ENCODE peak calls at places on chromosomes 5 and 9, in five cellular contexts. One of them, this sample, is unnamed.

GRCh38 chr9:131330814-131331600 is 41.5 kb downstream of the PLPP7 start:
- DNase-seq in adrenal gland: no peak
- DNase-seq in colonic mucosa: no peak
- DNase-seq in transverse colon: no peak
- DNase-seq in CD8-positive, alpha-beta memory T cell: no peak
- DNase-seq in this sample: no peak

GRCh38 chr9:116632990-116633441 is 54.1 kb upstream of the TRIM32 start:
- DNase-seq in transverse colon: no peak
- DNase-seq in adrenal gland: no peak
- DNase-seq in CD8-positive, alpha-beta memory T cell: no peak
- DNase-seq in colonic mucosa: no peak
- DNase-seq in this sample: no peak

GRCh38 chr9:77815260-77815659 is 167.1 kb upstream of the GNA14 start:
- DNase-seq in adrenal gland: no peak
- DNase-seq in colonic mucosa: no peak
- DNase-seq in transverse colon: no peak
- DNase-seq in CD8-positive, alpha-beta memory T cell: no peak
- DNase-seq in this sample: no peak

GRCh38 chr9:70451765-70452164 is 37.3 kb upstream of the KLF9 start:
- DNase-seq in colonic mucosa: no peak
- DNase-seq in adrenal gland: no peak
- DNase-seq in CD8-positive, alpha-beta memory T cell: no peak
- DNase-seq in transverse colon: no peak
- DNase-seq in this sample: no peak

GRCh38 chr5:95727764-95728191 is 3.4 kb upstream of the RHOBTB3 start:
- DNase-seq in transverse colon: no peak
- DNase-seq in adrenal gland: no peak
- DNase-seq in colonic mucosa: no peak
- DNase-seq in CD8-positive, alpha-beta memory T cell: no peak
- DNase-seq in this sample: no peak

GRCh38 chr5:14710313-14710994 is 45.9 kb downstream of the OTULIN start:
- DNase-seq in transverse colon: no peak
- DNase-seq in colonic mucosa: no peak
- DNase-seq in CD8-positive, alpha-beta memory T cell: no peak
- DNase-seq in adrenal gland: peak
- DNase-seq in this sample: no peak

GRCh38 chr5:139282195-139282557 is 11.4 kb upstream of the MATR3 start:
- DNase-seq in transverse colon: no peak
- DNase-seq in CD8-positive, alpha-beta memory T cell: no peak
- DNase-seq in colonic mucosa: no peak
- DNase-seq in adrenal gland: no peak
- DNase-seq in this sample: no peak

GRCh38 chr5:71839049-71839834 is 120.2 kb downstream of the CARTPT start:
- DNase-seq in CD8-positive, alpha-beta memory T cell: no peak
- DNase-seq in adrenal gland: no peak
- DNase-seq in colonic mucosa: no peak
- DNase-seq in transverse colon: no peak
- DNase-seq in this sample: no peak

GRCh38 chr5:156655732-156656131 is 194.4 kb upstream of the PPP1R2B start:
- DNase-seq in adrenal gland: no peak
- DNase-seq in CD8-positive, alpha-beta memory T cell: no peak
- DNase-seq in colonic mucosa: no peak
- DNase-seq in transverse colon: no peak
- DNase-seq in this sample: no peak

GRCh38 chr9:131277673-131278420 is 1.5 kb upstream of the FAM78A start:
- DNase-seq in CD8-positive, alpha-beta memory T cell: peak
- DNase-seq in transverse colon: peak
- DNase-seq in adrenal gland: peak
- DNase-seq in colonic mucosa: peak
- DNase-seq in this sample: peak

GRCh38 chr5:95591490-95591901 is 28.4 kb upstream of the GPR150 start:
- DNase-seq in transverse colon: no peak
- DNase-seq in adrenal gland: no peak
- DNase-seq in CD8-positive, alpha-beta memory T cell: no peak
- DNase-seq in colonic mucosa: no peak
- DNase-seq in this sample: no peak

GRCh38 chr9:98967257-98967656 is 23.6 kb downstream of the COL15A1 start:
- DNase-seq in colonic mucosa: no peak
- DNase-seq in adrenal gland: no peak
- DNase-seq in transverse colon: no peak
- DNase-seq in CD8-positive, alpha-beta memory T cell: no peak
- DNase-seq in this sample: no peak

GRCh38 chr9:98970532-98971041 is 26.9 kb downstream of the COL15A1 start:
- DNase-seq in adrenal gland: no peak
- DNase-seq in transverse colon: no peak
- DNase-seq in CD8-positive, alpha-beta memory T cell: no peak
- DNase-seq in colonic mucosa: no peak
- DNase-seq in this sample: no peak

GRCh38 chr9:98968596-98969337 is 25.1 kb downstream of the COL15A1 start:
- DNase-seq in transverse colon: no peak
- DNase-seq in colonic mucosa: no peak
- DNase-seq in adrenal gland: no peak
- DNase-seq in CD8-positive, alpha-beta memory T cell: no peak
- DNase-seq in this sample: no peak

GRCh38 chr9:98964911-98965336 is 21.2 kb downstream of the COL15A1 start:
- DNase-seq in adrenal gland: no peak
- DNase-seq in colonic mucosa: no peak
- DNase-seq in CD8-positive, alpha-beta memory T cell: no peak
- DNase-seq in transverse colon: no peak
- DNase-seq in this sample: no peak

DNA sequence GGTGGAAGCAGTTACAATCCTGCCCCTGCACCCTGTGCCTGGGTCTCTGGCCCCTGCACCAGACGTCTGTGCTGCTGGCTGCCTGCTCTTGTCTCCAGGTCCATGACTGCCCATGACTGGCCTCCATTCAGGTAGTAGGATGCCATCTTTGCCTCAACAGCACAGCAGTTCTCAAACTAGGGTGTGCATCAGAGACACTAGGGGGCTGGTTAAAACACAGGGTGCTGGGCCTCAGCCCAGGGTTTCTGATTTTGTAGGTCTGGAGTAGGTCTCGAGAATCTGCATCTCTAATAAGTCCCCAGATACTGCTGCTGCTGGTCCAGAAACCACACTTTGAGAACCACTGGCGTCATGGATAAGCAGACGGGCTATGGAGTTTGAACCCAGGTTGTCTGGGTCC is 24.0 kb downstream of the COL15A1 start:
- DNase-seq in colonic mucosa: no peak
- DNase-seq in transverse colon: no peak
- DNase-seq in adrenal gland: no peak
- DNase-seq in CD8-positive, alpha-beta memory T cell: no peak
- DNase-seq in this sample: no peak
- H3K27ac ChIP-seq in colonic mucosa: no peak
- H3K27ac ChIP-seq in transverse colon: peak
- H3K27ac ChIP-seq in adrenal gland: no peak
- H3K27ac ChIP-seq in CD8-positive, alpha-beta memory T cell: no peak
- H3K27ac ChIP-seq in this sample: no peak

DNA sequence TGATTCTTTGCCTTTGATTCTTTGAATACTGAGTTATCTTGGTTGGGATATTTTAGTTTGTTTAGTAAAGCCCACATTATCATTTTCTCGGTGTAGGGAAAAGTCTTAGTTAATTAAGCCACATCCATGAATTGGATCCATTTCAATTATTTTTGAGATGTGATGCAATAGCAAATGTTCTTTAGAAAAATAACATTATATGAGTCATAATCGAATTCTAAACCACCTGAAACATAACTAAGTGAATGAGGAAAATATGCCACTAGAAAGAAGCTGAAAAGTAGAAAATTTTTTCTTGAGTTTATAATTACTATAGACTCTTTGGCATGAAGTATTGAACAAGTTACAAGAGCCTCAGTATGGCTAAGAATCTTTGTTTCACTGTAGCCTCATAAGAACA is 17.5 kb upstream of the CCDC192 start:
- DNase-seq in colonic mucosa: no peak
- DNase-seq in adrenal gland: no peak
- DNase-seq in CD8-positive, alpha-beta memory T cell: no peak
- DNase-seq in transverse colon: no peak
- DNase-seq in this sample: no peak
- H3K27ac ChIP-seq in colonic mucosa: no peak
- H3K27ac ChIP-seq in adrenal gland: no peak
- H3K27ac ChIP-seq in CD8-positive, alpha-beta memory T cell: no peak
- H3K27ac ChIP-seq in transverse colon: no peak
- H3K27ac ChIP-seq in this sample: no peak

GRCh38 chr9:107109324-107109723 is 173.8 kb upstream of the RAD23B start:
- DNase-seq in transverse colon: no peak
- DNase-seq in adrenal gland: no peak
- DNase-seq in CD8-positive, alpha-beta memory T cell: no peak
- DNase-seq in colonic mucosa: no peak
- DNase-seq in this sample: no peak
- H3K27ac ChIP-seq in transverse colon: no peak
- H3K27ac ChIP-seq in adrenal gland: no peak
- H3K27ac ChIP-seq in CD8-positive, alpha-beta memory T cell: no peak
- H3K27ac ChIP-seq in colonic mucosa: no peak
- H3K27ac ChIP-seq in this sample: no peak

GRCh38 chr9:86460211-86461002 is 106.2 kb upstream of the TUT7 start:
- DNase-seq in CD8-positive, alpha-beta memory T cell: no peak
- DNase-seq in transverse colon: no peak
- DNase-seq in adrenal gland: no peak
- DNase-seq in colonic mucosa: no peak
- DNase-seq in this sample: no peak

GRCh38 chr9:86449246-86449645 is 95.0 kb upstream of the TUT7 start:
- DNase-seq in adrenal gland: no peak
- DNase-seq in colonic mucosa: no peak
- DNase-seq in CD8-positive, alpha-beta memory T cell: no peak
- DNase-seq in transverse colon: no peak
- DNase-seq in this sample: no peak

GRCh38 chr9:86458456-86458855 is 104.2 kb upstream of the TUT7 start:
- DNase-seq in transverse colon: no peak
- DNase-seq in adrenal gland: no peak
- DNase-seq in CD8-positive, alpha-beta memory T cell: no peak
- DNase-seq in colonic mucosa: no peak
- DNase-seq in this sample: no peak

GRCh38 chr9:86452194-86452828 is 98.1 kb upstream of the TUT7 start:
- DNase-seq in adrenal gland: no peak
- DNase-seq in CD8-positive, alpha-beta memory T cell: no peak
- DNase-seq in transverse colon: no peak
- DNase-seq in colonic mucosa: no peak
- DNase-seq in this sample: no peak

DNA sequence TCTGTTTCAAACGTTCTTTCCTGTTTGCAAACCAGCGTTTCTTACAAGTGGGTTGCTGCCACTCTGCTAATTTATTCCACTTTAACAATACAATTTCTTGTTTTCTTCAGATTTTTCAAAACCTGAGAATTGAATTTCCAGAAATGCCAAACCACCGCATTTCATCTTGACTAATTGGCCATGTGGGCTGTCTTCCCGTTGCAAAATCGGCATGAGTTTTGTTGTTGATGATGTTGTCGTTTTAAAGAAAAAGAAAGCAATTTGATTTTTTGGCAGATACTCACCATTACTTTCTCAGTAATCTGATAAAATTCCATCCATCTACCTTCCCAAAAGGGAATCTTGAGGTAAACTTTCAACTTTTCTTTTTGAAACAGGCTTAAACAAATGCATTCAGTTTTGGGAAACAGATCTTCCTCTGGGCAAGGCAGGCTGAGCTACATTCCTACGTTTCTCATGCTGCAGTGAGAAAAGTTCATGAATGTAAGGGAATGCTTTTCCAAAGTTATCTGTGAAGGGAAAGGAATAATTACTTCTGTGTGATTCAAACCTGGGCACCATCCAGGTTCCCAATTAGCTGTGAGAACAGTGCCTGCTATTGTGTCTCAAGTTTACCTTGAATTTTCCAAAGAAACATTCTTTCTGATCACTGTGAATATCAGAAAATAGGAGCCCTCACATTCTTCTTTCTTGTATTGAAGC is 100.6 kb upstream of the TUT7 start:
- DNase-seq in CD8-positive, alpha-beta memory T cell: no peak
- DNase-seq in colonic mucosa: no peak
- DNase-seq in transverse colon: no peak
- DNase-seq in adrenal gland: no peak
- DNase-seq in this sample: no peak
- H3K27ac ChIP-seq in CD8-positive, alpha-beta memory T cell: no peak
- H3K27ac ChIP-seq in colonic mucosa: no peak
- H3K27ac ChIP-seq in transverse colon: no peak
- H3K27ac ChIP-seq in adrenal gland: no peak
- H3K27ac ChIP-seq in this sample: no peak

GRCh38 chr5:119335261-119335677 is 20.6 kb upstream of the TNFAIP8 start:
- DNase-seq in transverse colon: no peak
- DNase-seq in colonic mucosa: no peak
- DNase-seq in adrenal gland: no peak
- DNase-seq in CD8-positive, alpha-beta memory T cell: no peak
- DNase-seq in this sample: no peak
- H3K27ac ChIP-seq in transverse colon: peak
- H3K27ac ChIP-seq in colonic mucosa: no peak
- H3K27ac ChIP-seq in adrenal gland: no peak
- H3K27ac ChIP-seq in CD8-positive, alpha-beta memory T cell: no peak
- H3K27ac ChIP-seq in this sample: no peak

GRCh38 chr5:34677428-34677827 is 21.3 kb downstream of the RAI14 start:
- DNase-seq in CD8-positive, alpha-beta memory T cell: no peak
- DNase-seq in adrenal gland: no peak
- DNase-seq in colonic mucosa: no peak
- DNase-seq in transverse colon: no peak
- DNase-seq in this sample: no peak

GRCh38 chr5:34674226-34674625 is 18.1 kb downstream of the RAI14 start:
- DNase-seq in colonic mucosa: no peak
- DNase-seq in CD8-positive, alpha-beta memory T cell: no peak
- DNase-seq in transverse colon: no peak
- DNase-seq in adrenal gland: no peak
- DNase-seq in this sample: no peak

GRCh38 chr5:34676409-34676808 is 20.3 kb downstream of the RAI14 start:
- DNase-seq in colonic mucosa: no peak
- DNase-seq in adrenal gland: no peak
- DNase-seq in CD8-positive, alpha-beta memory T cell: no peak
- DNase-seq in transverse colon: no peak
- DNase-seq in this sample: no peak

GRCh38 chr5:34673463-34674125 is 17.5 kb downstream of the RAI14 start:
- DNase-seq in CD8-positive, alpha-beta memory T cell: no peak
- DNase-seq in transverse colon: no peak
- DNase-seq in adrenal gland: no peak
- DNase-seq in colonic mucosa: no peak
- DNase-seq in this sample: no peak

DNA sequence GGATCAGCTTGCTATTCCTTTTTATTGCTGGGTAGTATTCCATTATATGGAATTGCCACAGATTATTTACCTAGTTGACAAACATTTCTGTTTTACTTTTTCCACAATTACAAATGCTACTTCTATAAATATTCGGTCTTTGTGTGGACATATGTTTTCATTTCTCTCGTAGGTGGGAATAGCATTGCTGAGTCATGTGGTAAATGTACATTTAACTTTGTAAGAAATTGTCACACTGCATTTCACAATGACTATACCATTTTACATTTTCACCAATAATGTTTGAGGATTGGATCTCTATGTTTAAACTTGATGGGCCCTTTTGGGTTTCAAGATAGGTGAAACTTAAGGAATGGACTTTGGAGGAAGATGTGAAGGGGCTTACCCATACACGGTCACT is 19.7 kb downstream of the RAI14 start:
- DNase-seq in adrenal gland: no peak
- DNase-seq in CD8-positive, alpha-beta memory T cell: no peak
- DNase-seq in colonic mucosa: no peak
- DNase-seq in transverse colon: no peak
- DNase-seq in this sample: no peak
- H3K27ac ChIP-seq in adrenal gland: no peak
- H3K27ac ChIP-seq in CD8-positive, alpha-beta memory T cell: no peak
- H3K27ac ChIP-seq in colonic mucosa: no peak
- H3K27ac ChIP-seq in transverse colon: peak
- H3K27ac ChIP-seq in this sample: no peak

This sample was measured in substantia nigra.